ENCODE peak calls at places on chromosomes 7 and 10, in six cellular contexts. V, A, S, R, C and L are unnamed samples.

GRCh38 chr10:3499120-3499519 is 285.9 kb downstream of the KLF6 start:
- DNase-seq in C (peak; percentile 46), A (no peak), S (no peak), V (no peak), R (no peak), L (no peak)

GRCh38 chr10:50512743-50513416 is 110.9 kb downstream of the SGMS1 start:
- DNase-seq in A (peak; percentile 89), V (no peak), S (no peak), R (peak; percentile 3), C (no peak), L (no peak)

GRCh38 chr10:133087679-133088523 is at the start of gene ADGRA1:
- DNase-seq in V (peak; percentile 63), S (no peak), A (no peak), C (no peak), R (no peak), L (no peak)

GRCh38 chr10:113563306-113564088 is 10.6 kb downstream of the HABP2 start:
- DNase-seq in C (peak; percentile 62), V (peak; percentile 74), R (peak; percentile 38), S (peak; percentile 84), A (peak; percentile 75), L (peak; percentile 87)

GRCh38 chr10:22658745-22659410 is 55.5 kb downstream of the PIP4K2A start:
- DNase-seq in S (no peak), A (no peak), C (peak; percentile 32), R (no peak), V (no peak), L (no peak)

GRCh38 chr7:151046603-151047573 is 1.4 kb upstream of the ASIC3 start:
- DNase-seq in A (no peak), V (no peak), S (peak; percentile 31), C (peak; percentile 88), R (no peak), L (no peak)

GRCh38 chr10:130251766-130252165 is 115.6 kb downstream of the GLRX3 start:
- DNase-seq in R (no peak), S (no peak), C (no peak), V (no peak), A (no peak), L (peak; percentile 52)

GRCh38 chr10:84310470-84310869 is 17.9 kb upstream of the CCSER2 start:
- DNase-seq in R (no peak), A (no peak), V (no peak), S (no peak), C (peak; percentile 23), L (no peak)

GRCh38 chr7:157411580-157411979 is 74.8 kb downstream of the DNAJB6 start:
- DNase-seq in R (no peak), C (no peak), S (no peak), A (no peak), V (no peak), L (no peak)

DNA sequence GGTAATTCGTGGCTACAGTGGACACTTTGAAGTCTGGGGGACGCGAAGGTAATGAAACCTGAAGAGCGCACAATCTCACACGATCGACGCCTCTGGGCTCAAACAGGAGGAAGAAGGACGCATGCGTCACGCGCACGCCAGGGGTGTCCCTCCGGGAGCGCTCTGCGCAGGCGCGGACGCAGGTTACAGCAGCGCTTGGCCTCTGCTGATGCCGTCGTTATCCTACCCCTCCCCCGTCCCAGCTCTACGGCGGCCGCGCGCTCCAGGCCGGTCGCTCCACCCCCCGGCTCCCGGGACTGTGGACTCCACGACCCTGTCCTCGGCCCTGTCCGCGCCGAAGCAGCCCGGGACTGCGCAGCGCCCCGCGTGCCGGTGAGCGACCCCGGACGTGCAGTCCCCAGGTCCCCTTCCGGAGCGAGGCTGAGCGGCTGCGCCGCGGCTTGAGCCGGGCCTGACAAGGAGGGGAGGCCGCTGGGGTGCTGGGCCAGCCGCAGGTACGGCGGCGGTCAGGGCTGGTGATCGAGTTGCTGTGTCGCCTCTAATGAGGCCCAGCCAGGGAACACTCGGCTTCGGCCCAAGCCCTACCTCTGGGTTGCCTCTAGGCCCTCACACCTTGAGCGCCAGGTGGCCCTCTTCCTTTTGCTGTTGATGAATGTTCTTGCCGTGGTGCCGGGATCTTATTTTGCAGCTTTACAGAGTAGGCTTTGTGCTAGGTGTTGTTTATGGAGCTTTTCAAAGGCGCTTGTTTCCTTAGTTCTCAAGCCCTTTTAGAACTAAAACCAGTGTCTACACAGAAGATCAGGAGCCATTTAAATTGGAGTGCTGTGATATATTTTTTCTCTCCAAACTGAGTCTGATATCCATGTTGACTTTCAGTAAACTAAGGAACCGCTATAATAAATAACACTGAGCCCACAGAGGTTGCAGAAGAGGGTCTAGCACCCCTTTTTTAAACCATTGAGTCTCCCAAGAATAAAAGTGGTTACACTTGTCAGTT is at the start of gene TMEM106B:
- DNase-seq in R (peak; percentile 95), A (peak; percentile 97), C (peak; percentile 92), S (peak; percentile 97), V (peak; percentile 94), L (peak; percentile 95)
- TF ChIP-seq CTCF in R (no peak), A (peak; percentile 12), C (no peak), S (no peak), V (no peak), L (no peak)

GRCh38 chr7:130065500-130066152 is 4.7 kb upstream of the KLHDC10 start:
- DNase-seq in C (peak; percentile 26), A (no peak), R (no peak), V (no peak), S (no peak), L (no peak)
- TF ChIP-seq CTCF in C (no peak), A (no peak), R (no peak), V (no peak), S (no peak), L (no peak)

DNA sequence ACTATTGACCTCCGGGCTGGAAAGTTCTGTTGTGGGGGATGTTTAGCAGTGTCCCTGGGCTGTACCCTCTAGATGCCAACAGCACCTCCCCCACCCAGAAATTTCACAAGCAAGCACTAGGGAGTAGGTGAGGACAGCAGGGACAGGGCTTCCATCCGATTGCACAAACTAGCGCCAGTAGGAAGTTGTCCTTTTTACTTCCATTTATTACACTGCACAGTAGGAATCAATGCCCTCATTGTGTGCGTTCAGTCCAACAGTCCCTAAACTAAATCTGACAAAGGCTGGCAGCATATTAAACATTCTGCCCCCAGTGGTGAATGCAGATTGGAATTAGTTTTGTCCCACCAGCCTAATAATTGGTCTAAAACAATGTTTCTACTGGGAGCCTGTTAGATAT is 6.4 kb upstream of the SOSTDC1 start:
- DNase-seq in R (no peak), C (no peak), A (no peak), V (no peak), S (no peak), L (no peak)
- TF ChIP-seq CTCF in R (no peak), C (no peak), A (no peak), V (no peak), S (no peak), L (no peak)

GRCh38 chr10:116011929-116012328 is 261.1 kb downstream of the GFRA1 start:
- DNase-seq in A (no peak), V (no peak), R (no peak), S (no peak), C (no peak), L (no peak)
- TF ChIP-seq CTCF in A (no peak), V (no peak), R (no peak), S (no peak), C (no peak), L (no peak)

GRCh38 chr10:67864560-67865371 is 19.7 kb upstream of the SIRT1 start:
- DNase-seq in S (no peak), V (no peak), C (no peak), R (no peak), A (no peak), L (no peak)

GRCh38 chr10:67869996-67870395 is 14.5 kb upstream of the SIRT1 start:
- DNase-seq in A (no peak), S (no peak), R (no peak), C (no peak), V (no peak), L (no peak)

GRCh38 chr10:67863094-67863493 is 21.4 kb upstream of the SIRT1 start:
- DNase-seq in R (no peak), C (no peak), S (no peak), V (no peak), A (no peak), L (no peak)

GRCh38 chr10:67868132-67868531 is 16.3 kb upstream of the SIRT1 start:
- DNase-seq in C (no peak), S (no peak), A (no peak), R (no peak), V (no peak), L (no peak)
- TF ChIP-seq CTCF in C (no peak), S (no peak), A (no peak), R (no peak), V (no peak), L (no peak)

DNA sequence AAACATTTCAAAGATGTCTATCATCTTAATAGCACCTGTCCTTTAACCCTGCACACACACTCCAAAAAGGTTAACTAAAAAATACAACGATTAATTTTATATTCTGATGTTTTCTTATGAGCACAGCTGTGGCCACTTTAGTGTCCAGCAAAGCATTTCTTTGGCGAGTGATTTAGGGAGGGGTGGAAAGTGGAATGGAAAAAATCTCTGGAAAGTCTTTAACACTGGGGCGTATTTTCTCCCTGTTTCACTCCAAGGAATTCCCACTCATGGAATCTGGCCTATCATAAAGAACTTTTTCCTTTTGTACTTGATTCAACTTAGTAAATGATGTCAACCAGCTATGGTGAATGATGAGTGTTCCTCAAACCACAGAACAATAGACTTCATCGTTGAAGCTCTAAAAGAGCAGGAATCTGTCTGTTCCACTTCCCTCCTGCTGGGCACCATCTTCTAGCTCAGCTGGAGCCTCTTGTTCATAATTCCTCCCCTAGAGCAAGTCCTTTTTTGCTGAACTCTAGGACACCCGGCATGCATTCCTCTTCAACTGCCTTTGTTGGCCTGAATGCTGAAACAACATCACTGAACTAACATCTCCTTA is 66.4 kb downstream of the EPDR1 start:
- DNase-seq in C (peak; percentile 84), S (no peak), R (no peak), A (no peak), V (no peak), L (no peak)
- TF ChIP-seq CTCF in C (no peak), S (no peak), R (no peak), A (no peak), V (no peak), L (no peak)

GRCh38 chr10:102344067-102344466 is 51.4 kb upstream of the NFKB2 start:
- DNase-seq in R (no peak), S (no peak), C (peak; percentile 51), A (no peak), V (no peak), L (no peak)

GRCh38 chr10:102352066-102352715 is 43.3 kb upstream of the NFKB2 start:
- DNase-seq in V (peak; percentile 21), C (peak; percentile 68), S (peak; percentile 69), A (peak; percentile 74), R (peak; percentile 66), L (no peak)

GRCh38 chr10:102342958-102343357 is 52.5 kb upstream of the NFKB2 start:
- DNase-seq in R (no peak), S (no peak), C (peak; percentile 79), V (no peak), A (no peak), L (no peak)

GRCh38 chr10:102342462-102342861 is 53.0 kb upstream of the NFKB2 start:
- DNase-seq in A (no peak), C (no peak), R (no peak), V (no peak), S (no peak), L (no peak)

GRCh38 chr10:102347236-102347828 is 48.2 kb upstream of the NFKB2 start:
- DNase-seq in C (peak; percentile 57), S (peak; percentile 22), V (peak; percentile 24), R (peak; percentile 42), A (peak; percentile 14), L (no peak)
- TF ChIP-seq CTCF in C (peak; percentile 63), S (peak; percentile 38), V (peak; percentile 51), R (peak; percentile 10), A (peak; percentile 30), L (peak; percentile 50)

GRCh38 chr7:40447345-40447744 is 312.5 kb downstream of the SUGCT start:
- DNase-seq in A (no peak), S (no peak), V (no peak), C (no peak), R (peak; percentile 13), L (no peak)
- TF ChIP-seq CTCF in A (no peak), S (no peak), V (no peak), C (no peak), R (no peak), L (no peak)

GRCh38 chr10:96242822-96243221 is 28.5 kb downstream of the BLNK start:
- DNase-seq in R (no peak), A (no peak), S (no peak), V (no peak), C (no peak), L (no peak)
- TF ChIP-seq CTCF in R (no peak), A (no peak), S (no peak), V (no peak), C (no peak), L (no peak)